ENCODE peak calls at places on chromosomes 12 and 14, in five cellular contexts. N is HCT116, K is HepG2, J is GM12878, D is H1. R is an unnamed sample.

GRCh38 chr14:72740504-72740961 is 153.4 kb downstream of the DPF3 start:
- DNase-seq in N (no peak), K (no peak), J (no peak), D (no peak), R (no peak)

GRCh38 chr12:101604132-101604531 is 9.4 kb downstream of the MYBPC1 start:
- DNase-seq in N (no peak), K (peak; percentile 94), J (peak; percentile 7), D (no peak), R (no peak)

GRCh38 chr12:106064622-106065021 is 74.1 kb downstream of the NUAK1 start:
- DNase-seq in N (no peak), K (no peak), J (no peak), D (no peak), R (no peak)

GRCh38 chr14:55749201-55749812 is 169.3 kb downstream of the KTN1 start:
- DNase-seq in N (no peak), K (no peak), J (no peak), D (no peak), R (no peak)

GRCh38 chr14:20657216-20658211 is 16.0 kb upstream of the OR6S1 start:
- DNase-seq in N (peak; percentile 96), K (peak; percentile 56), J (no peak), D (peak; percentile 92), R (peak; percentile 80)

GRCh38 chr14:90552465-90553297 is 155.9 kb downstream of the CALM1 start:
- DNase-seq in N (no peak), K (no peak), J (no peak), D (no peak), R (no peak)

GRCh38 chr14:94769413-94770250 is at the start of gene GSC:
- DNase-seq in N (no peak), K (no peak), J (no peak), D (no peak), R (no peak)

GRCh38 chr12:24363177-24363754 is 413.8 kb upstream of the SOX5 start:
- DNase-seq in N (no peak), K (no peak), J (no peak), D (no peak), R (no peak)

GRCh38 chr12:72499244-72499643 is 227.1 kb downstream of the TRHDE start:
- DNase-seq in N (no peak), K (no peak), J (no peak), D (no peak), R (no peak)
- H3K27ac ChIP-seq in N (no peak overlapping the region), K (no peak overlapping the region), J (no peak overlapping the region), D (no peak overlapping the region), R (no peak overlapping the region)

GRCh38 chr14:104879983-104880565 is 15.0 kb downstream of the CEP170B start:
- DNase-seq in N (no peak), K (no peak), J (no peak), D (no peak), R (no peak)
- TF ChIP-seq SIN3A in N (no peak), K (no peak), J (no peak), D (no peak), R (no peak)

DNA sequence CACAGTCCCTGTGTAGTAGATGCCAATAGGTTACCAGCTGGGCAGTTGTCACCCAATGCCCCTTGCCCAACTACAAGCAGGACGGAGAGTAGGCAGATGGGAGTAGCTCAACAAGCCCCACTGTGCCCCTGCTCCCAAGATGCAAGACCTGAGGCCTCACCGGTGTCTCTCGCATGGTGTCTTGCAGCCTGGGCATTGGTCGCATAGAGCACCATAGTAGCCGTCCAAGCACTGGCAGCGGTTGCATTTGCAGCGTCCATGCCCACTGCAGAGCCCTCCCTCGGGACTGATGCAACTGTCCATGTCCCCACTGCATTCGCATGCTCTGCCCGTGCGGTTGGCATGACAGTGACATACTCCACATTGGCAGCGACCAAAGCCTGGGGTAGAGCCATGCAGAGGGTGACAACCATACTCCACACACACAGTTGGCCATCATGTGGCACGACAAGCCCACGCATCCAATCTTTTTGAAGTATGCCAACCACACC is 11.9 kb upstream of the CSAD start:
- DNase-seq in N (no peak), K (no peak), J (no peak), D (no peak), R (no peak)
- TF ChIP-seq POLR2AphosphoS5 in N (no peak), K (no peak), J (no peak), D (no peak), R (no peak)

GRCh38 chr14:65834812-65835211 is 422.3 kb downstream of the FUT8 start:
- DNase-seq in N (no peak), K (no peak), J (no peak), D (no peak), R (no peak)

GRCh38 chr14:65840118-65840751 is 427.7 kb downstream of the FUT8 start:
- DNase-seq in N (no peak), K (no peak), J (no peak), D (no peak), R (no peak)

GRCh38 chr14:65840786-65841185 is 428.3 kb downstream of the FUT8 start:
- DNase-seq in N (no peak), K (no peak), J (no peak), D (no peak), R (no peak)

GRCh38 chr14:65835501-65835900 is 423.0 kb downstream of the FUT8 start:
- DNase-seq in N (no peak), K (no peak), J (no peak), D (no peak), R (no peak)

GRCh38 chr14:65838565-65838964 is 426.0 kb downstream of the FUT8 start:
- DNase-seq in N (no peak), K (no peak), J (no peak), D (no peak), R (no peak)
- H3K27ac ChIP-seq in N (no peak overlapping the region), K (no peak overlapping the region), J (no peak overlapping the region), D (no peak overlapping the region), R (no peak overlapping the region)

DNA sequence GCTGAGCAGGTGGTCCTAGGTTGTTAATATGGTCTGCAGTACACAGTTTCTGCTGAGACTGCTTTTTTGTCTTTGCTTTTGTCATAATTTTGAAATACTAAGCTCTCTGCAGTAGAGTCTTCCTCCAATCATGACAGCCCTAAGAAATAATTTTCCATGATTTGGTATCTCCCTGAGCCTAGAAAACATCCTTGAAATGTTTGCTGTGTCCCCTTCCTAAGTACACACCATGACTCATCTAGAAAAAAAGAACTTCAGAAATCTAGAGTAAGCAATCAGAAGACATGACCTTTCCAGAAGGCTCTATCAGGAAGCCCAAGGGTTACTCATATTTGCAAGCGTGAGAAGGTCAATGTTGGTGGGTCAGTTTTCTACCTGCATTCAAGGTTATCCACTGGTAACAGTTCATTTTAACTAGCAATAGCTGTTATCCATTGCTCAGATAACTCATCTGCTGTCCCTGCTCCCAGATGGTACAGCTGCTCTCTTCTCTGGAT is 16.4 kb downstream of the DAD1 start:
- DNase-seq in N (no peak), K (peak; percentile 92), J (no peak), D (no peak), R (no peak)
- TF ChIP-seq SIN3A in N (no peak), K (no peak), J (no peak), D (no peak), R (no peak)

GRCh38 chr12:52033506-52034258 is 17.6 kb upstream of the NR4A1 start:
- DNase-seq in N (no peak), K (no peak), J (no peak), D (no peak), R (no peak)

GRCh38 chr12:52038447-52038846 is 12.8 kb upstream of the NR4A1 start:
- DNase-seq in N (no peak), K (no peak), J (no peak), D (no peak), R (no peak)

GRCh38 chr12:52036587-52037171 is 14.6 kb upstream of the NR4A1 start:
- DNase-seq in N (no peak), K (no peak), J (no peak), D (no peak), R (no peak)

GRCh38 chr12:52035926-52036325 is 15.3 kb upstream of the NR4A1 start:
- DNase-seq in N (no peak), K (no peak), J (no peak), D (no peak), R (no peak)

DNA sequence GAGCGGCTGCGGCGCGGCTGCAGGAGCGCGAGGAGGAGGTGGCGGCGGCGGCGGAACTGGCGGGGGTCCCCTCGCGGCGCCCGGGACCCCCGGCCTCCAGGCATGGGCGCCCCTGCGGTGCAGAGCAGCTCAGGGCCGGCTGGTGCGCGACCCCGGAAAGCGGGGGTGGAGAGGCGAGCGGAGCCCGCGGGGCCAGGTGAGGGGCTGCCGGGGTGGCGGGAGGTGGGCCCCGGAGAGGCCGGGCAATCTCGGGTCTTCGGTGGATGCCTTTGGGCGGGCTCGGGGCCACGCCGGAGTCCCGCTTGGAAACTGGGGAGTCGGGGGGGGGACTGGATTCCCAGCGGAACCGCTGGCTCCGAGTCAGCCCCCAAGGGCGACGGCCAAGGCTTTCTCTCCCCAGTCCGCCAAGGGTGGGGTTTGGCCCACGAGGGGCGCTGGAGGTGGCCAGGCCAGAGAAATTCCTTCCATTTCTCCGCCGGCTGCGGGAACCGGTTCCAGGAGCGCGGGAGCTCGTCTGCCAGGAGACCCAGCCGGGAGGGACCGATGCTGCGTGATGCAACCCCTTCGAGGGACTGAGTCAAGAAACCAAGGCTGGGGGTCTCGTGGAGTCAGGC is 13.9 kb upstream of the NR4A1 start:
- DNase-seq in N (no peak), K (no peak), J (no peak), D (no peak), R (no peak)
- TF ChIP-seq POLR2AphosphoS5 in N (no peak), K (no peak), J (no peak), D (no peak), R (no peak)

R was measured in Panc1.